ENCODE peak calls at places on chromosomes 13 and 19, in four cellular contexts. F is mesenchymal stem cell, G is substantia nigra, U is M059J. W is an unnamed sample.

GRCh38 chr13:27130223-27131015 is 41.2 kb downstream of the USP12 start:
- DNase-seq in F (no peak), G (no peak), U (peak), W (no peak)

GRCh38 chr13:113906566-113906965 is 42.7 kb upstream of the GAS6 start:
- DNase-seq in F (no peak), G (no peak), U (peak), W (no peak)

GRCh38 chr13:98576963-98577822 is at the start of gene STK24:
- DNase-seq in F (peak), G (peak), U (peak), W (peak)

GRCh38 chr19:4009990-4010807 is 2.7 kb downstream of the PIAS4 start:
- DNase-seq in F (peak), G (no peak), U (no peak), W (no peak)

GRCh38 chr13:39881887-39882286 is 226.4 kb downstream of the COG6 start:
- DNase-seq in F (peak), G (no peak), U (no peak), W (no peak)

GRCh38 chr19:38729653-38730469 is 14.4 kb downstream of the CAPN12 start:
- DNase-seq in F (peak), G (peak), U (peak), W (no peak)

GRCh38 chr13:42137856-42138537 is 89.5 kb downstream of the DGKH start:
- DNase-seq in F (peak), G (no peak), U (no peak), W (no peak)

GRCh38 chr19:9673912-9674668 is 810 bp downstream of the ZNF562 start:
- DNase-seq in F (peak), G (no peak), U (peak), W (peak)

GRCh38 chr13:110605132-110605531 is 10.2 kb upstream of the NAXD start:
- DNase-seq in F (no peak), G (no peak), U (no peak), W (no peak)

GRCh38 chr13:72820156-72820897 is 38.4 kb downstream of the PIBF1 start:
- DNase-seq in F (peak), G (no peak), U (peak), W (no peak)

GRCh38 chr13:95224064-95224463 is 77.2 kb downstream of the ABCC4 start:
- DNase-seq in F (no peak), G (no peak), U (no peak), W (no peak)

GRCh38 chr19:33194527-33194883 is 375 bp downstream of the LRP3 start:
- DNase-seq in F (peak), G (no peak), U (no peak), W (no peak)

GRCh38 chr19:46746281-46746965 is at the start of gene STRN4:
- DNase-seq in F (peak), G (peak), U (peak), W (no peak)

GRCh38 chr13:73497430-73497829 is 438.6 kb downstream of the KLF5 start:
- DNase-seq in F (peak), G (no peak), U (no peak), W (no peak)

GRCh38 chr13:36819811-36820140 is 754 bp downstream of the RFXAP start:
- DNase-seq in F (peak), G (no peak), U (peak), W (no peak)

GRCh38 chr13:43776680-43777079 is 10.1 kb downstream of the ENOX1 start:
- DNase-seq in F (peak), G (no peak), U (no peak), W (no peak)

GRCh38 chr13:54185785-54186184 is 1157.2 kb downstream of the OLFM4 start:
- DNase-seq in F (peak), G (no peak), U (no peak), W (no peak)

GRCh38 chr13:59771272-59771671 is 392.5 kb downstream of the DIAPH3 start:
- DNase-seq in F (peak), G (no peak), U (peak), W (no peak)

GRCh38 chr19:35731353-35731752 is 10.9 kb downstream of the IGFLR1 start:
- DNase-seq in F (no peak), G (no peak), U (no peak), W (no peak)

GRCh38 chr13:114062754-114063153 is 69.7 kb downstream of the RASA3 start:
- DNase-seq in F (no peak), G (no peak), U (no peak), W (no peak)

GRCh38 chr19:1133471-1133929 is 29.7 kb downstream of the GPX4 start:
- DNase-seq in F (no peak), G (no peak), U (no peak), W (no peak)

GRCh38 chr13:111948811-111949210 is 118.1 kb upstream of the SOX1 start:
- DNase-seq in F (no peak), G (no peak), U (no peak), W (no peak)

GRCh38 chr19:43784981-43785808 is 4.4 kb upstream of the KCNN4 start:
- DNase-seq in F (peak), G (no peak), U (peak), W (no peak)

GRCh38 chr13:94712812-94713555 is 639 bp upstream of the SOX21 start:
- DNase-seq in F (peak), G (peak), U (peak), W (no peak)

GRCh38 chr13:38527140-38527539 is 159.7 kb upstream of the FREM2 start:
- DNase-seq in F (no peak), G (no peak), U (no peak), W (no peak)

GRCh38 chr13:46553521-46553885 is 533 bp downstream of the LRCH1 start:
- DNase-seq in F (no peak), G (no peak), U (no peak), W (no peak)

GRCh38 chr13:46469064-46469463 is 82.0 kb upstream of the RUBCNL start:
- DNase-seq in F (peak), G (no peak), U (peak), W (no peak)

GRCh38 chr19:6925801-6926751 is 38.7 kb downstream of the ADGRE1 start:
- DNase-seq in F (no peak), G (no peak), U (peak), W (no peak)

GRCh38 chr13:112849500-112849899 is 119.5 kb upstream of the MCF2L start:
- DNase-seq in F (no peak), G (no peak), U (peak), W (no peak)

GRCh38 chr19:34998777-34999497 is 1.2 kb upstream of the GRAMD1A start:
- DNase-seq in F (no peak), G (no peak), U (no peak), W (no peak)

GRCh38 chr13:33466262-33466661 is 180.7 kb upstream of the STARD13 start:
- DNase-seq in F (no peak), G (no peak), U (no peak), W (no peak)

GRCh38 chr19:12495002-12495802 is 10.6 kb upstream of the ZNF709 start:
- DNase-seq in F (peak), G (peak), U (peak), W (peak)

GRCh38 chr19:11342429-11342828 is 3.0 kb upstream of the RAB3D start:
- DNase-seq in F (no peak), G (no peak), U (no peak), W (no peak)

GRCh38 chr19:6378036-6378435 is 2.3 kb upstream of the PSPN start:
- DNase-seq in F (peak), G (no peak), U (no peak), W (no peak)

GRCh38 chr13:47794963-47795362 is 206.1 kb downstream of the SUCLA2 start:
- DNase-seq in F (peak), G (no peak), U (no peak), W (no peak)

GRCh38 chr13:91264484-91264883 is 83.0 kb upstream of the MIR17HG start:
- DNase-seq in F (no peak), G (no peak), U (no peak), W (no peak)

GRCh38 chr19:15701757-15702589 is 25.9 kb upstream of the OR10H2 start:
- DNase-seq in F (no peak), G (no peak), U (peak), W (no peak)

GRCh38 chr19:36916991-36917390 is 859 bp downstream of the ZNF568 start:
- DNase-seq in F (no peak), G (peak), U (no peak), W (peak)

GRCh38 chr13:45615501-45616101 is at the start of gene ERICH6B:
- DNase-seq in F (peak), G (no peak), U (peak), W (peak)

GRCh38 chr19:10971107-10971715 is 10.4 kb downstream of the SMARCA4 start:
- DNase-seq in F (no peak), G (no peak), U (no peak), W (no peak)